ENCODE peak calls at places on chromosomes 16 and 17, in nine cellular contexts. One of them, this sample, is unnamed.
A peak's percentile ranks its signal among the peaks of the same experiment; 100 is the strongest.

GRCh38 chr17:79160980-79161621 is 86.5 kb downstream of the ENGASE start:
- DNase-seq in HuH-7: no peak
- DNase-seq in putamen: no peak
- DNase-seq in cerebellar cortex: no peak
- DNase-seq in NCI-H526 treated with DMSO at 0.1 percent for 48 hours: no peak
- DNase-seq in AG09319: no peak
- DNase-seq in stimulated activated CD4-positive, alpha-beta T cell treated with anti-CD3 and anti-CD28 coated beads, Interleukin-1b, Interleukin-23, amount 100 ng/mL, for 48 hours: peak; percentile 29
- DNase-seq in mucosa of descending colon: no peak
- DNase-seq in C1 segment of cervical spinal cord: no peak
- DNase-seq in this sample: no peak

GRCh38 chr16:28193530-28194423 is 18.0 kb downstream of the XPO6 start:
- DNase-seq in AG09319: peak; percentile 82
- DNase-seq in cerebellar cortex: no peak
- DNase-seq in putamen: no peak
- DNase-seq in NCI-H526 treated with DMSO at 0.1 percent for 48 hours: no peak
- DNase-seq in HuH-7: no peak
- DNase-seq in stimulated activated CD4-positive, alpha-beta T cell treated with anti-CD3 and anti-CD28 coated beads, Interleukin-1b, Interleukin-23, amount 100 ng/mL, for 48 hours: peak; percentile 52
- DNase-seq in C1 segment of cervical spinal cord: no peak
- DNase-seq in mucosa of descending colon: no peak
- DNase-seq in this sample: no peak

GRCh38 chr16:67421030-67421429 is 4.8 kb upstream of the ZDHHC1 start:
- DNase-seq in HuH-7: no peak
- DNase-seq in AG09319: no peak
- DNase-seq in mucosa of descending colon: no peak
- DNase-seq in cerebellar cortex: no peak
- DNase-seq in putamen: no peak
- DNase-seq in NCI-H526 treated with DMSO at 0.1 percent for 48 hours: no peak
- DNase-seq in C1 segment of cervical spinal cord: no peak
- DNase-seq in stimulated activated CD4-positive, alpha-beta T cell treated with anti-CD3 and anti-CD28 coated beads, Interleukin-1b, Interleukin-23, amount 100 ng/mL, for 48 hours: no peak
- DNase-seq in this sample: no peak

GRCh38 chr16:2795714-2796143 is 2.5 kb upstream of the PRSS41 start:
- DNase-seq in C1 segment of cervical spinal cord: no peak
- DNase-seq in cerebellar cortex: no peak
- DNase-seq in NCI-H526 treated with DMSO at 0.1 percent for 48 hours: no peak
- DNase-seq in AG09319: no peak
- DNase-seq in stimulated activated CD4-positive, alpha-beta T cell treated with anti-CD3 and anti-CD28 coated beads, Interleukin-1b, Interleukin-23, amount 100 ng/mL, for 48 hours: no peak
- DNase-seq in putamen: no peak
- DNase-seq in mucosa of descending colon: peak; percentile 51
- DNase-seq in HuH-7: no peak
- DNase-seq in this sample: peak; percentile 9

GRCh38 chr17:80604007-80604728 is 59.5 kb downstream of the RPTOR start:
- DNase-seq in stimulated activated CD4-positive, alpha-beta T cell treated with anti-CD3 and anti-CD28 coated beads, Interleukin-1b, Interleukin-23, amount 100 ng/mL, for 48 hours: no peak
- DNase-seq in cerebellar cortex: no peak
- DNase-seq in HuH-7: no peak
- DNase-seq in NCI-H526 treated with DMSO at 0.1 percent for 48 hours: no peak
- DNase-seq in putamen: no peak
- DNase-seq in C1 segment of cervical spinal cord: no peak
- DNase-seq in mucosa of descending colon: no peak
- DNase-seq in AG09319: no peak
- DNase-seq in this sample: no peak

GRCh38 chr16:81651758-81652718 is 127.1 kb upstream of the PLCG2 start:
- DNase-seq in C1 segment of cervical spinal cord: no peak
- DNase-seq in HuH-7: no peak
- DNase-seq in mucosa of descending colon: no peak
- DNase-seq in stimulated activated CD4-positive, alpha-beta T cell treated with anti-CD3 and anti-CD28 coated beads, Interleukin-1b, Interleukin-23, amount 100 ng/mL, for 48 hours: no peak
- DNase-seq in NCI-H526 treated with DMSO at 0.1 percent for 48 hours: no peak
- DNase-seq in AG09319: no peak
- DNase-seq in putamen: no peak
- DNase-seq in cerebellar cortex: no peak
- DNase-seq in this sample: no peak

GRCh38 chr16:83817022-83817421 is 9.2 kb downstream of the HSBP1 start:
- DNase-seq in cerebellar cortex: no peak
- DNase-seq in stimulated activated CD4-positive, alpha-beta T cell treated with anti-CD3 and anti-CD28 coated beads, Interleukin-1b, Interleukin-23, amount 100 ng/mL, for 48 hours: no peak
- DNase-seq in C1 segment of cervical spinal cord: no peak
- DNase-seq in NCI-H526 treated with DMSO at 0.1 percent for 48 hours: no peak
- DNase-seq in mucosa of descending colon: no peak
- DNase-seq in HuH-7: no peak
- DNase-seq in putamen: no peak
- DNase-seq in AG09319: no peak
- DNase-seq in this sample: no peak

GRCh38 chr17:30093463-30094147 is 23.0 kb upstream of the NSRP1 start:
- DNase-seq in NCI-H526 treated with DMSO at 0.1 percent for 48 hours: peak; percentile 66
- DNase-seq in AG09319: peak; percentile 15
- DNase-seq in C1 segment of cervical spinal cord: no peak
- DNase-seq in cerebellar cortex: peak; percentile 78
- DNase-seq in putamen: peak; percentile 44
- DNase-seq in mucosa of descending colon: no peak
- DNase-seq in stimulated activated CD4-positive, alpha-beta T cell treated with anti-CD3 and anti-CD28 coated beads, Interleukin-1b, Interleukin-23, amount 100 ng/mL, for 48 hours: peak; percentile 42
- DNase-seq in HuH-7: peak; percentile 72
- DNase-seq in this sample: no peak

GRCh38 chr17:81840826-81841778 is 6.3 kb upstream of the PPP1R27 start:
- DNase-seq in NCI-H526 treated with DMSO at 0.1 percent for 48 hours: no peak
- DNase-seq in cerebellar cortex: no peak
- DNase-seq in C1 segment of cervical spinal cord: no peak
- DNase-seq in mucosa of descending colon: no peak
- DNase-seq in stimulated activated CD4-positive, alpha-beta T cell treated with anti-CD3 and anti-CD28 coated beads, Interleukin-1b, Interleukin-23, amount 100 ng/mL, for 48 hours: no peak
- DNase-seq in putamen: no peak
- DNase-seq in HuH-7: no peak
- DNase-seq in AG09319: no peak
- DNase-seq in this sample: no peak

GRCh38 chr16:85464342-85465305 is 148.5 kb upstream of the GSE1 start:
- DNase-seq in mucosa of descending colon: no peak
- DNase-seq in AG09319: no peak
- DNase-seq in HuH-7: no peak
- DNase-seq in stimulated activated CD4-positive, alpha-beta T cell treated with anti-CD3 and anti-CD28 coated beads, Interleukin-1b, Interleukin-23, amount 100 ng/mL, for 48 hours: no peak
- DNase-seq in NCI-H526 treated with DMSO at 0.1 percent for 48 hours: peak; percentile 16
- DNase-seq in putamen: no peak
- DNase-seq in cerebellar cortex: no peak
- DNase-seq in C1 segment of cervical spinal cord: no peak
- DNase-seq in this sample: no peak

GRCh38 chr16:85334718-85335583 is 222.7 kb upstream of the CIBAR2 start:
- DNase-seq in HuH-7: no peak
- DNase-seq in C1 segment of cervical spinal cord: no peak
- DNase-seq in mucosa of descending colon: peak; percentile 93
- DNase-seq in AG09319: no peak
- DNase-seq in stimulated activated CD4-positive, alpha-beta T cell treated with anti-CD3 and anti-CD28 coated beads, Interleukin-1b, Interleukin-23, amount 100 ng/mL, for 48 hours: peak; percentile 20
- DNase-seq in putamen: no peak
- DNase-seq in NCI-H526 treated with DMSO at 0.1 percent for 48 hours: peak; percentile 42
- DNase-seq in cerebellar cortex: no peak
- DNase-seq in this sample: no peak

GRCh38 chr16:67917140-67917851 is 14.4 kb downstream of the CTRL start:
- DNase-seq in AG09319: no peak
- DNase-seq in putamen: peak; percentile 58
- DNase-seq in HuH-7: no peak
- DNase-seq in C1 segment of cervical spinal cord: peak; percentile 41
- DNase-seq in NCI-H526 treated with DMSO at 0.1 percent for 48 hours: no peak
- DNase-seq in mucosa of descending colon: no peak
- DNase-seq in cerebellar cortex: no peak
- DNase-seq in stimulated activated CD4-positive, alpha-beta T cell treated with anti-CD3 and anti-CD28 coated beads, Interleukin-1b, Interleukin-23, amount 100 ng/mL, for 48 hours: no peak
- DNase-seq in this sample: no peak

GRCh38 chr16:7397901-7398300 is 65.3 kb downstream of the RBFOX1 start:
- DNase-seq in C1 segment of cervical spinal cord: no peak
- DNase-seq in NCI-H526 treated with DMSO at 0.1 percent for 48 hours: no peak
- DNase-seq in mucosa of descending colon: no peak
- DNase-seq in putamen: no peak
- DNase-seq in HuH-7: no peak
- DNase-seq in stimulated activated CD4-positive, alpha-beta T cell treated with anti-CD3 and anti-CD28 coated beads, Interleukin-1b, Interleukin-23, amount 100 ng/mL, for 48 hours: no peak
- DNase-seq in cerebellar cortex: no peak
- DNase-seq in AG09319: no peak
- DNase-seq in this sample: no peak

GRCh38 chr17:60165976-60166375 is 16.2 kb downstream of the CA4 start:
- DNase-seq in C1 segment of cervical spinal cord: no peak
- DNase-seq in HuH-7: no peak
- DNase-seq in stimulated activated CD4-positive, alpha-beta T cell treated with anti-CD3 and anti-CD28 coated beads, Interleukin-1b, Interleukin-23, amount 100 ng/mL, for 48 hours: peak; percentile 24
- DNase-seq in NCI-H526 treated with DMSO at 0.1 percent for 48 hours: no peak
- DNase-seq in AG09319: no peak
- DNase-seq in mucosa of descending colon: peak; percentile 72
- DNase-seq in cerebellar cortex: no peak
- DNase-seq in putamen: no peak
- DNase-seq in this sample: no peak

GRCh38 chr16:70779361-70779760 is 21.6 kb downstream of the VAC14 start:
- DNase-seq in C1 segment of cervical spinal cord: no peak
- DNase-seq in HuH-7: no peak
- DNase-seq in cerebellar cortex: no peak
- DNase-seq in putamen: no peak
- DNase-seq in AG09319: no peak
- DNase-seq in stimulated activated CD4-positive, alpha-beta T cell treated with anti-CD3 and anti-CD28 coated beads, Interleukin-1b, Interleukin-23, amount 100 ng/mL, for 48 hours: no peak
- DNase-seq in mucosa of descending colon: no peak
- DNase-seq in NCI-H526 treated with DMSO at 0.1 percent for 48 hours: no peak
- DNase-seq in this sample: no peak

GRCh38 chr16:1984347-1985225 is 593 bp downstream of the GFER start:
- DNase-seq in HuH-7: peak; percentile 49
- DNase-seq in AG09319: no peak
- DNase-seq in cerebellar cortex: no peak
- DNase-seq in stimulated activated CD4-positive, alpha-beta T cell treated with anti-CD3 and anti-CD28 coated beads, Interleukin-1b, Interleukin-23, amount 100 ng/mL, for 48 hours: no peak
- DNase-seq in mucosa of descending colon: no peak
- DNase-seq in NCI-H526 treated with DMSO at 0.1 percent for 48 hours: no peak
- DNase-seq in C1 segment of cervical spinal cord: no peak
- DNase-seq in putamen: peak; percentile 31
- DNase-seq in this sample: no peak

GRCh38 chr16:2093793-2094192 is 41.9 kb downstream of the PKD1 start:
- DNase-seq in C1 segment of cervical spinal cord: no peak
- DNase-seq in cerebellar cortex: no peak
- DNase-seq in putamen: no peak
- DNase-seq in stimulated activated CD4-positive, alpha-beta T cell treated with anti-CD3 and anti-CD28 coated beads, Interleukin-1b, Interleukin-23, amount 100 ng/mL, for 48 hours: no peak
- DNase-seq in HuH-7: no peak
- DNase-seq in NCI-H526 treated with DMSO at 0.1 percent for 48 hours: no peak
- DNase-seq in mucosa of descending colon: no peak
- DNase-seq in AG09319: no peak
- DNase-seq in this sample: no peak

GRCh38 chr16:87367556-87367955 is 16.0 kb downstream of the FBXO31 start:
- DNase-seq in C1 segment of cervical spinal cord: no peak
- DNase-seq in cerebellar cortex: peak; percentile 73
- DNase-seq in stimulated activated CD4-positive, alpha-beta T cell treated with anti-CD3 and anti-CD28 coated beads, Interleukin-1b, Interleukin-23, amount 100 ng/mL, for 48 hours: no peak
- DNase-seq in AG09319: no peak
- DNase-seq in mucosa of descending colon: peak; percentile 10
- DNase-seq in putamen: no peak
- DNase-seq in HuH-7: no peak
- DNase-seq in NCI-H526 treated with DMSO at 0.1 percent for 48 hours: no peak
- DNase-seq in this sample: no peak

GRCh38 chr16:89437991-89438390 is 52.4 kb downstream of the ANKRD11 start:
- DNase-seq in HuH-7: no peak
- DNase-seq in NCI-H526 treated with DMSO at 0.1 percent for 48 hours: no peak
- DNase-seq in putamen: no peak
- DNase-seq in cerebellar cortex: no peak
- DNase-seq in C1 segment of cervical spinal cord: no peak
- DNase-seq in stimulated activated CD4-positive, alpha-beta T cell treated with anti-CD3 and anti-CD28 coated beads, Interleukin-1b, Interleukin-23, amount 100 ng/mL, for 48 hours: no peak
- DNase-seq in mucosa of descending colon: peak; percentile 67
- DNase-seq in AG09319: no peak
- DNase-seq in this sample: no peak

GRCh38 chr17:74815671-74816370 is 39.7 kb upstream of the NAT9 start:
- DNase-seq in mucosa of descending colon: no peak
- DNase-seq in C1 segment of cervical spinal cord: no peak
- DNase-seq in cerebellar cortex: no peak
- DNase-seq in NCI-H526 treated with DMSO at 0.1 percent for 48 hours: no peak
- DNase-seq in putamen: no peak
- DNase-seq in HuH-7: peak; percentile 71
- DNase-seq in AG09319: no peak
- DNase-seq in stimulated activated CD4-positive, alpha-beta T cell treated with anti-CD3 and anti-CD28 coated beads, Interleukin-1b, Interleukin-23, amount 100 ng/mL, for 48 hours: no peak
- DNase-seq in this sample: no peak

GRCh38 chr16:74752756-74753155 is 21.9 kb downstream of the FA2H start:
- DNase-seq in AG09319: no peak
- DNase-seq in C1 segment of cervical spinal cord: no peak
- DNase-seq in NCI-H526 treated with DMSO at 0.1 percent for 48 hours: no peak
- DNase-seq in cerebellar cortex: no peak
- DNase-seq in mucosa of descending colon: no peak
- DNase-seq in putamen: no peak
- DNase-seq in stimulated activated CD4-positive, alpha-beta T cell treated with anti-CD3 and anti-CD28 coated beads, Interleukin-1b, Interleukin-23, amount 100 ng/mL, for 48 hours: no peak
- DNase-seq in HuH-7: no peak
- DNase-seq in this sample: no peak

GRCh38 chr17:10429416-10430045 is 7.8 kb upstream of the MYH8 start:
- DNase-seq in cerebellar cortex: no peak
- DNase-seq in stimulated activated CD4-positive, alpha-beta T cell treated with anti-CD3 and anti-CD28 coated beads, Interleukin-1b, Interleukin-23, amount 100 ng/mL, for 48 hours: no peak
- DNase-seq in mucosa of descending colon: no peak
- DNase-seq in putamen: no peak
- DNase-seq in C1 segment of cervical spinal cord: no peak
- DNase-seq in AG09319: no peak
- DNase-seq in HuH-7: no peak
- DNase-seq in NCI-H526 treated with DMSO at 0.1 percent for 48 hours: no peak
- DNase-seq in this sample: no peak

GRCh38 chr17:78751447-78752067 is 30.5 kb downstream of the CYTH1 start:
- DNase-seq in cerebellar cortex: no peak
- DNase-seq in mucosa of descending colon: no peak
- DNase-seq in putamen: no peak
- DNase-seq in stimulated activated CD4-positive, alpha-beta T cell treated with anti-CD3 and anti-CD28 coated beads, Interleukin-1b, Interleukin-23, amount 100 ng/mL, for 48 hours: no peak
- DNase-seq in C1 segment of cervical spinal cord: no peak
- DNase-seq in HuH-7: no peak
- DNase-seq in AG09319: no peak
- DNase-seq in NCI-H526 treated with DMSO at 0.1 percent for 48 hours: no peak
- DNase-seq in this sample: no peak

GRCh38 chr17:8275421-8276290 is 12.8 kb upstream of the RANGRF start:
- DNase-seq in HuH-7: no peak
- DNase-seq in C1 segment of cervical spinal cord: no peak
- DNase-seq in NCI-H526 treated with DMSO at 0.1 percent for 48 hours: no peak
- DNase-seq in putamen: no peak
- DNase-seq in AG09319: no peak
- DNase-seq in cerebellar cortex: peak; percentile 36
- DNase-seq in stimulated activated CD4-positive, alpha-beta T cell treated with anti-CD3 and anti-CD28 coated beads, Interleukin-1b, Interleukin-23, amount 100 ng/mL, for 48 hours: no peak
- DNase-seq in mucosa of descending colon: no peak
- DNase-seq in this sample: no peak

GRCh38 chr16:58037365-58038057 is 12.0 kb downstream of the MMP15 start:
- DNase-seq in cerebellar cortex: peak; percentile 62
- DNase-seq in AG09319: no peak
- DNase-seq in C1 segment of cervical spinal cord: no peak
- DNase-seq in stimulated activated CD4-positive, alpha-beta T cell treated with anti-CD3 and anti-CD28 coated beads, Interleukin-1b, Interleukin-23, amount 100 ng/mL, for 48 hours: no peak
- DNase-seq in NCI-H526 treated with DMSO at 0.1 percent for 48 hours: no peak
- DNase-seq in mucosa of descending colon: no peak
- DNase-seq in HuH-7: no peak
- DNase-seq in putamen: no peak
- DNase-seq in this sample: no peak

GRCh38 chr16:66357523-66357928 is 9.0 kb upstream of the CDH5 start:
- DNase-seq in AG09319: peak; percentile 52
- DNase-seq in HuH-7: peak; percentile 70
- DNase-seq in C1 segment of cervical spinal cord: no peak
- DNase-seq in putamen: peak; percentile 34
- DNase-seq in stimulated activated CD4-positive, alpha-beta T cell treated with anti-CD3 and anti-CD28 coated beads, Interleukin-1b, Interleukin-23, amount 100 ng/mL, for 48 hours: peak; percentile 12
- DNase-seq in mucosa of descending colon: no peak
- DNase-seq in cerebellar cortex: peak; percentile 69
- DNase-seq in NCI-H526 treated with DMSO at 0.1 percent for 48 hours: no peak
- DNase-seq in this sample: peak; percentile 75

GRCh38 chr17:35101725-35102124 is 17.9 kb downstream of the RAD51D start:
- DNase-seq in NCI-H526 treated with DMSO at 0.1 percent for 48 hours: no peak
- DNase-seq in mucosa of descending colon: no peak
- DNase-seq in C1 segment of cervical spinal cord: no peak
- DNase-seq in HuH-7: no peak
- DNase-seq in AG09319: no peak
- DNase-seq in putamen: no peak
- DNase-seq in stimulated activated CD4-positive, alpha-beta T cell treated with anti-CD3 and anti-CD28 coated beads, Interleukin-1b, Interleukin-23, amount 100 ng/mL, for 48 hours: no peak
- DNase-seq in cerebellar cortex: no peak
- DNase-seq in this sample: no peak

GRCh38 chr17:68909066-68909465 is 46.1 kb downstream of the ABCA8 start:
- DNase-seq in HuH-7: no peak
- DNase-seq in stimulated activated CD4-positive, alpha-beta T cell treated with anti-CD3 and anti-CD28 coated beads, Interleukin-1b, Interleukin-23, amount 100 ng/mL, for 48 hours: no peak
- DNase-seq in mucosa of descending colon: no peak
- DNase-seq in AG09319: peak; percentile 79
- DNase-seq in cerebellar cortex: no peak
- DNase-seq in putamen: no peak
- DNase-seq in C1 segment of cervical spinal cord: no peak
- DNase-seq in NCI-H526 treated with DMSO at 0.1 percent for 48 hours: no peak
- DNase-seq in this sample: peak; percentile 87

GRCh38 chr16:85385463-85386331 is 227.4 kb upstream of the GSE1 start:
- DNase-seq in cerebellar cortex: no peak
- DNase-seq in HuH-7: peak; percentile 90
- DNase-seq in stimulated activated CD4-positive, alpha-beta T cell treated with anti-CD3 and anti-CD28 coated beads, Interleukin-1b, Interleukin-23, amount 100 ng/mL, for 48 hours: no peak
- DNase-seq in C1 segment of cervical spinal cord: no peak
- DNase-seq in NCI-H526 treated with DMSO at 0.1 percent for 48 hours: no peak
- DNase-seq in putamen: no peak
- DNase-seq in AG09319: no peak
- DNase-seq in mucosa of descending colon: peak; percentile 52
- DNase-seq in this sample: peak; percentile 69

GRCh38 chr17:37490638-37491614 is 1.2 kb downstream of the DUSP14 start:
- DNase-seq in cerebellar cortex: peak; percentile 65
- DNase-seq in mucosa of descending colon: no peak
- DNase-seq in NCI-H526 treated with DMSO at 0.1 percent for 48 hours: peak; percentile 21
- DNase-seq in HuH-7: peak; percentile 55
- DNase-seq in C1 segment of cervical spinal cord: no peak
- DNase-seq in AG09319: no peak
- DNase-seq in stimulated activated CD4-positive, alpha-beta T cell treated with anti-CD3 and anti-CD28 coated beads, Interleukin-1b, Interleukin-23, amount 100 ng/mL, for 48 hours: peak; percentile 14
- DNase-seq in putamen: peak; percentile 57
- DNase-seq in this sample: peak; percentile 85

GRCh38 chr17:16407911-16408588 is 7.3 kb upstream of the TRPV2 start:
- DNase-seq in putamen: peak; percentile 61
- DNase-seq in C1 segment of cervical spinal cord: peak; percentile 33
- DNase-seq in HuH-7: no peak
- DNase-seq in cerebellar cortex: peak; percentile 84
- DNase-seq in AG09319: no peak
- DNase-seq in stimulated activated CD4-positive, alpha-beta T cell treated with anti-CD3 and anti-CD28 coated beads, Interleukin-1b, Interleukin-23, amount 100 ng/mL, for 48 hours: no peak
- DNase-seq in mucosa of descending colon: no peak
- DNase-seq in NCI-H526 treated with DMSO at 0.1 percent for 48 hours: no peak
- DNase-seq in this sample: peak; percentile 87

This sample was measured in sigmoid colon.